ENCODE peak calls at places on chromosomes 7 and 10, in seven cellular contexts. X is lower leg skin, R is stomach, U is BJ, Z is PC-9, L is tibial nerve, J is lower lobe of right lung. A is an unnamed sample.

GRCh38 chr7:124762611-124763143 is 2.9 kb downstream of the GPR37 start:
- DNase-seq in X (no peak), R (peak), U (no peak), Z (no peak), L (no peak), J (no peak), A (no peak)

GRCh38 chr10:17409170-17409733 is 45.1 kb downstream of the ST8SIA6 start:
- DNase-seq in X (no peak), R (no peak), U (no peak), Z (no peak), L (no peak), J (no peak), A (no peak)

GRCh38 chr10:107264742-107265141 is 100.2 kb upstream of the SORCS1 start:
- DNase-seq in X (no peak), R (no peak), U (no peak), Z (no peak), L (no peak), J (no peak), A (no peak)

GRCh38 chr10:69497611-69498390 is 46.5 kb downstream of the TSPAN15 start:
- DNase-seq in X (peak), R (no peak), U (no peak), Z (no peak), L (no peak), J (peak), A (no peak)

GRCh38 chr7:100799037-100799896 is 28.1 kb downstream of the EPHB4 start:
- DNase-seq in X (peak), R (peak), U (no peak), Z (no peak), L (peak), J (peak), A (no peak)

GRCh38 chr10:70781461-70782051 is 3.6 kb downstream of the TBATA start:
- DNase-seq in X (no peak), R (no peak), U (no peak), Z (no peak), L (no peak), J (no peak), A (no peak)

GRCh38 chr10:29150010-29150409 is 138.9 kb upstream of the LYZL1 start:
- DNase-seq in X (no peak), R (peak), U (no peak), Z (peak), L (no peak), J (peak), A (no peak)

GRCh38 chr7:121062684-121063279 is 74.3 kb downstream of the CPED1 start:
- DNase-seq in X (no peak), R (no peak), U (no peak), Z (no peak), L (no peak), J (no peak), A (no peak)

GRCh38 chr7:138864667-138865066 is 66.7 kb upstream of the ATP6V0A4 start:
- DNase-seq in X (no peak), R (no peak), U (peak), Z (peak), L (no peak), J (no peak), A (no peak)

GRCh38 chr7:964401-965231 is 10.1 kb upstream of the ADAP1 start:
- DNase-seq in X (peak), R (no peak), U (no peak), Z (no peak), L (peak), J (peak), A (peak)

GRCh38 chr7:3301831-3302618 is 973 bp downstream of the SDK1 start:
- DNase-seq in X (peak), R (no peak), U (no peak), Z (no peak), L (no peak), J (no peak), A (no peak)

GRCh38 chr10:5484205-5484604 is 15.2 kb downstream of the CALML5 start:
- DNase-seq in X (no peak), R (no peak), U (no peak), Z (no peak), L (no peak), J (no peak), A (no peak)

GRCh38 chr7:50781371-50781770 is 1.3 kb downstream of the GRB10 start:
- DNase-seq in X (no peak), R (no peak), U (no peak), Z (no peak), L (no peak), J (no peak), A (no peak)

GRCh38 chr10:15043674-15044073 is at the start of gene OLAH:
- DNase-seq in X (no peak), R (no peak), U (no peak), Z (no peak), L (no peak), J (no peak), A (no peak)

GRCh38 chr10:110016037-110016436 is 8.3 kb downstream of the ADD3 start:
- DNase-seq in X (no peak), R (no peak), U (no peak), Z (no peak), L (no peak), J (no peak), A (no peak)
- TF ChIP-seq CTCF in X (no peak), R (peak), U (no peak), Z (peak), L (peak), J (no peak), A (no peak)

GRCh38 chr7:43511029-43511428 is 71.9 kb upstream of the STK17A start:
- DNase-seq in X (no peak), R (no peak), U (no peak), Z (no peak), L (no peak), J (no peak), A (no peak)
- TF ChIP-seq CTCF in X (no peak), R (no peak), U (no peak), Z (peak), L (no peak), J (no peak), A (peak)

DNA sequence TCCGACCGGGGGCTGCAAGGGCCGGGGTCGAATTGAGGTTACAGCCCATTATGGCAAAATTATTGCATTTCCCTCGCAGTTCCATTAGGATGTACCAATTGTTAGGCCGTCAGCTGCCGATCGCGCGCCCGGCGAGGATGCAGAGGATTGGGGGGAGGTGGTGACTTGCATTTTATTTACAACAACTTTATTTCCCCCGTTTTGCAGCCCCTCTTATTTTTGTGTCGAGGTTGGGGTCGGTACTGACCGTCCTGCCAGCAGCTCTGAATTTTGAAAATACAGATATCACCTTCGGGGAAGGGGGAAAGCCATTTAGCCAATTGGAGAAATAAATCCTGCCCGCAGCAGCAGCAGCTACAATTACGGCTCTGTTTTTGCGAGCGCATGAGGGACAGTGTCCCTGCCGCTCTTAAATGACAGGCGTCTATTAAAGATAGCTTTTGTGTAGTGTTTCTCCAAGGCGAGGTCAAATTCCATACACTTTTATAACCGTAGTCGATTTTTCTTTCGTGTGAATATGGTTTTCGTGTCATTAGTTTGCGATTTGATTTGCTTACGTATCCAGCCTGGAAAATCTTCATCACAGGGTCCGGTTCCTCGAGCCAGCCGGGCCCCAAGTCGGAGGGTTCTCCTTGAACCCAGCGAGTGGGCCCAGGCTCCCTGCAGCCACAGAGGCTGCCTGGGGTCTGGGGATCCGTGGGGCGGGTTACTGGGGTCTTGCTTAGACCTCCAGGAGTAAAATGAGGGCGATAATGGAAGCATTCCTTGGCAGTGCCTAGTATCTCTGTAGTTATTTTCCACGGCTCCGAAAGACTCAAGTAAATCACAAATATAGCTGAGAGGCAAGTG is 693 bp upstream of the HOXA5 start:
- DNase-seq in X (peak), R (no peak), U (no peak), Z (no peak), L (no peak), J (no peak), A (no peak)
- TF ChIP-seq CTCF in X (no peak), R (no peak), U (peak), Z (no peak), L (no peak), J (no peak), A (peak)

GRCh38 chr7:95199779-95200558 is 124.4 kb downstream of the PON1 start:
- DNase-seq in X (no peak), R (no peak), U (no peak), Z (no peak), L (peak), J (no peak), A (no peak)
- TF ChIP-seq CTCF in X (no peak), R (peak), U (peak), Z (peak), L (peak), J (peak), A (no peak)

GRCh38 chr7:106095634-106096033 is 16.5 kb downstream of the SYPL1 start:
- DNase-seq in X (no peak), R (no peak), U (peak), Z (no peak), L (no peak), J (no peak), A (no peak)
- TF ChIP-seq CTCF in X (no peak), R (no peak), U (no peak), Z (no peak), L (no peak), J (no peak), A (no peak)

GRCh38 chr7:66413379-66414114 is 208.4 kb downstream of the TPST1 start:
- DNase-seq in X (peak), R (peak), U (no peak), Z (peak), L (peak), J (peak), A (peak)
- TF ChIP-seq CTCF in X (no peak), R (peak), U (peak), Z (peak), L (peak), J (peak), A (peak)

GRCh38 chr10:52950578-52950977 is 178.0 kb upstream of the MBL2 start:
- DNase-seq in X (no peak), R (no peak), U (no peak), Z (no peak), L (no peak), J (no peak), A (no peak)

GRCh38 chr10:52952391-52953079 is 180.0 kb upstream of the MBL2 start:
- DNase-seq in X (no peak), R (no peak), U (no peak), Z (no peak), L (no peak), J (no peak), A (no peak)

GRCh38 chr10:52954407-52954806 is 181.8 kb upstream of the MBL2 start:
- DNase-seq in X (no peak), R (no peak), U (no peak), Z (peak), L (no peak), J (no peak), A (no peak)

GRCh38 chr10:52951819-52952218 is 179.2 kb upstream of the MBL2 start:
- DNase-seq in X (no peak), R (peak), U (no peak), Z (no peak), L (peak), J (no peak), A (no peak)

GRCh38 chr10:52949899-52950298 is 177.3 kb upstream of the MBL2 start:
- DNase-seq in X (no peak), R (no peak), U (no peak), Z (no peak), L (no peak), J (no peak), A (no peak)
- TF ChIP-seq CTCF in X (no peak), R (no peak), U (no peak), Z (no peak), L (no peak), J (no peak), A (no peak)

GRCh38 chr7:123148813-123149212 is 51.0 kb downstream of the SLC13A1 start:
- DNase-seq in X (no peak), R (no peak), U (no peak), Z (no peak), L (no peak), J (no peak), A (no peak)
- TF ChIP-seq CTCF in X (no peak), R (no peak), U (no peak), Z (no peak), L (no peak), J (peak), A (no peak)

GRCh38 chr10:114301177-114301576 is 62.1 kb downstream of the VWA2 start:
- DNase-seq in X (no peak), R (no peak), U (no peak), Z (peak), L (no peak), J (no peak), A (no peak)
- TF ChIP-seq CTCF in X (no peak), R (no peak), U (no peak), Z (peak), L (no peak), J (no peak), A (no peak)

GRCh38 chr7:155644971-155645509 is 579 bp downstream of the RBM33 start:
- DNase-seq in X (no peak), R (peak), U (no peak), Z (no peak), L (peak), J (peak), A (no peak)
- TF ChIP-seq CTCF in X (no peak), R (no peak), U (no peak), Z (no peak), L (no peak), J (no peak), A (no peak)